ENCODE peak calls at places on chromosomes 6 and 20, in six cellular contexts. One of them, this sample, is unnamed.

GRCh38 chr20:59149678-59150504 is 13.7 kb upstream of the ZNF831 start:
- DNase-seq in activated effector memory CD4-positive, alpha-beta T cell treated with anti-CD3 and anti-CD28 coated beads, Interleukin-2, amount 50 U/mL, for 16 hours: peak
- DNase-seq in mesendoderm: no peak
- DNase-seq in GM13977: no peak
- DNase-seq in NCI-H1105 treated with DMSO at 0.1 percent for 48 hours: no peak
- DNase-seq in thoracic aorta: no peak
- DNase-seq in this sample: no peak

GRCh38 chr6:151241853-151242252 is 2.1 kb downstream of the AKAP12 start:
- DNase-seq in thoracic aorta: no peak
- DNase-seq in NCI-H1105 treated with DMSO at 0.1 percent for 48 hours: no peak
- DNase-seq in GM13977: no peak
- DNase-seq in mesendoderm: no peak
- DNase-seq in activated effector memory CD4-positive, alpha-beta T cell treated with anti-CD3 and anti-CD28 coated beads, Interleukin-2, amount 50 U/mL, for 16 hours: no peak
- DNase-seq in this sample: no peak

GRCh38 chr6:31822038-31822821 is 5.3 kb upstream of the HSPA1B start:
- DNase-seq in thoracic aorta: peak
- DNase-seq in NCI-H1105 treated with DMSO at 0.1 percent for 48 hours: no peak
- DNase-seq in GM13977: peak
- DNase-seq in activated effector memory CD4-positive, alpha-beta T cell treated with anti-CD3 and anti-CD28 coated beads, Interleukin-2, amount 50 U/mL, for 16 hours: peak
- DNase-seq in mesendoderm: peak
- DNase-seq in this sample: peak

GRCh38 chr6:139154885-139155547 is 20.1 kb downstream of the HECA start:
- DNase-seq in thoracic aorta: no peak
- DNase-seq in GM13977: no peak
- DNase-seq in activated effector memory CD4-positive, alpha-beta T cell treated with anti-CD3 and anti-CD28 coated beads, Interleukin-2, amount 50 U/mL, for 16 hours: no peak
- DNase-seq in NCI-H1105 treated with DMSO at 0.1 percent for 48 hours: no peak
- DNase-seq in mesendoderm: no peak
- DNase-seq in this sample: no peak

GRCh38 chr6:140641412-140641811 is 1267.0 kb upstream of the CITED2 start:
- DNase-seq in GM13977: no peak
- DNase-seq in thoracic aorta: no peak
- DNase-seq in mesendoderm: no peak
- DNase-seq in activated effector memory CD4-positive, alpha-beta T cell treated with anti-CD3 and anti-CD28 coated beads, Interleukin-2, amount 50 U/mL, for 16 hours: no peak
- DNase-seq in NCI-H1105 treated with DMSO at 0.1 percent for 48 hours: no peak
- DNase-seq in this sample: no peak

GRCh38 chr6:166784691-166785090 is 157.6 kb upstream of the RPS6KA2 start:
- DNase-seq in NCI-H1105 treated with DMSO at 0.1 percent for 48 hours: no peak
- DNase-seq in GM13977: no peak
- DNase-seq in activated effector memory CD4-positive, alpha-beta T cell treated with anti-CD3 and anti-CD28 coated beads, Interleukin-2, amount 50 U/mL, for 16 hours: no peak
- DNase-seq in thoracic aorta: no peak
- DNase-seq in mesendoderm: no peak
- DNase-seq in this sample: no peak

GRCh38 chr6:144087789-144088426 is 7.5 kb downstream of the SF3B5 start:
- DNase-seq in NCI-H1105 treated with DMSO at 0.1 percent for 48 hours: no peak
- DNase-seq in mesendoderm: peak
- DNase-seq in GM13977: no peak
- DNase-seq in activated effector memory CD4-positive, alpha-beta T cell treated with anti-CD3 and anti-CD28 coated beads, Interleukin-2, amount 50 U/mL, for 16 hours: no peak
- DNase-seq in thoracic aorta: no peak
- DNase-seq in this sample: no peak

GRCh38 chr6:44662461-44663121 is 275.1 kb downstream of the CDC5L start:
- DNase-seq in mesendoderm: peak
- DNase-seq in GM13977: no peak
- DNase-seq in NCI-H1105 treated with DMSO at 0.1 percent for 48 hours: no peak
- DNase-seq in thoracic aorta: no peak
- DNase-seq in activated effector memory CD4-positive, alpha-beta T cell treated with anti-CD3 and anti-CD28 coated beads, Interleukin-2, amount 50 U/mL, for 16 hours: no peak
- DNase-seq in this sample: no peak

GRCh38 chr6:124076336-124077048 is 272.8 kb downstream of the NKAIN2 start:
- DNase-seq in activated effector memory CD4-positive, alpha-beta T cell treated with anti-CD3 and anti-CD28 coated beads, Interleukin-2, amount 50 U/mL, for 16 hours: no peak
- DNase-seq in mesendoderm: no peak
- DNase-seq in GM13977: no peak
- DNase-seq in thoracic aorta: no peak
- DNase-seq in NCI-H1105 treated with DMSO at 0.1 percent for 48 hours: peak
- DNase-seq in this sample: no peak

GRCh38 chr6:151024597-151024996 is 159.1 kb downstream of the MTHFD1L start:
- DNase-seq in thoracic aorta: peak
- DNase-seq in GM13977: no peak
- DNase-seq in activated effector memory CD4-positive, alpha-beta T cell treated with anti-CD3 and anti-CD28 coated beads, Interleukin-2, amount 50 U/mL, for 16 hours: no peak
- DNase-seq in NCI-H1105 treated with DMSO at 0.1 percent for 48 hours: no peak
- DNase-seq in mesendoderm: no peak
- DNase-seq in this sample: peak

GRCh38 chr6:170136541-170137175 is 154.2 kb downstream of the DLL1 start:
- DNase-seq in NCI-H1105 treated with DMSO at 0.1 percent for 48 hours: no peak
- DNase-seq in GM13977: no peak
- DNase-seq in thoracic aorta: no peak
- DNase-seq in activated effector memory CD4-positive, alpha-beta T cell treated with anti-CD3 and anti-CD28 coated beads, Interleukin-2, amount 50 U/mL, for 16 hours: peak
- DNase-seq in mesendoderm: no peak
- DNase-seq in this sample: peak

GRCh38 chr6:9502991-9503761 is 911.7 kb downstream of the TFAP2A start:
- DNase-seq in NCI-H1105 treated with DMSO at 0.1 percent for 48 hours: no peak
- DNase-seq in mesendoderm: peak
- DNase-seq in GM13977: no peak
- DNase-seq in activated effector memory CD4-positive, alpha-beta T cell treated with anti-CD3 and anti-CD28 coated beads, Interleukin-2, amount 50 U/mL, for 16 hours: no peak
- DNase-seq in thoracic aorta: no peak
- DNase-seq in this sample: no peak

GRCh38 chr6:71228461-71229041 is 60.1 kb upstream of the OGFRL1 start:
- DNase-seq in GM13977: no peak
- DNase-seq in thoracic aorta: no peak
- DNase-seq in NCI-H1105 treated with DMSO at 0.1 percent for 48 hours: no peak
- DNase-seq in mesendoderm: no peak
- DNase-seq in activated effector memory CD4-positive, alpha-beta T cell treated with anti-CD3 and anti-CD28 coated beads, Interleukin-2, amount 50 U/mL, for 16 hours: no peak
- DNase-seq in this sample: no peak

GRCh38 chr6:24540197-24540596 is 45.4 kb downstream of the ALDH5A1 start:
- DNase-seq in thoracic aorta: no peak
- DNase-seq in activated effector memory CD4-positive, alpha-beta T cell treated with anti-CD3 and anti-CD28 coated beads, Interleukin-2, amount 50 U/mL, for 16 hours: no peak
- DNase-seq in mesendoderm: no peak
- DNase-seq in NCI-H1105 treated with DMSO at 0.1 percent for 48 hours: no peak
- DNase-seq in GM13977: no peak
- DNase-seq in this sample: no peak

GRCh38 chr20:58201616-58202015 is 26.8 kb downstream of the ANKRD60 start:
- DNase-seq in thoracic aorta: no peak
- DNase-seq in NCI-H1105 treated with DMSO at 0.1 percent for 48 hours: no peak
- DNase-seq in activated effector memory CD4-positive, alpha-beta T cell treated with anti-CD3 and anti-CD28 coated beads, Interleukin-2, amount 50 U/mL, for 16 hours: no peak
- DNase-seq in GM13977: no peak
- DNase-seq in mesendoderm: no peak
- DNase-seq in this sample: no peak

GRCh38 chr20:14881518-14881917 is 544.1 kb upstream of the FLRT3 start:
- DNase-seq in mesendoderm: no peak
- DNase-seq in GM13977: no peak
- DNase-seq in activated effector memory CD4-positive, alpha-beta T cell treated with anti-CD3 and anti-CD28 coated beads, Interleukin-2, amount 50 U/mL, for 16 hours: no peak
- DNase-seq in thoracic aorta: no peak
- DNase-seq in NCI-H1105 treated with DMSO at 0.1 percent for 48 hours: no peak
- DNase-seq in this sample: no peak

GRCh38 chr6:37005061-37005810 is at the start of gene FGD2:
- DNase-seq in mesendoderm: no peak
- DNase-seq in activated effector memory CD4-positive, alpha-beta T cell treated with anti-CD3 and anti-CD28 coated beads, Interleukin-2, amount 50 U/mL, for 16 hours: no peak
- DNase-seq in GM13977: peak
- DNase-seq in NCI-H1105 treated with DMSO at 0.1 percent for 48 hours: no peak
- DNase-seq in thoracic aorta: no peak
- DNase-seq in this sample: no peak

GRCh38 chr6:127515794-127516675 is 3.1 kb downstream of the MTCL3 start:
- DNase-seq in GM13977: peak
- DNase-seq in activated effector memory CD4-positive, alpha-beta T cell treated with anti-CD3 and anti-CD28 coated beads, Interleukin-2, amount 50 U/mL, for 16 hours: peak
- DNase-seq in mesendoderm: peak
- DNase-seq in NCI-H1105 treated with DMSO at 0.1 percent for 48 hours: peak
- DNase-seq in thoracic aorta: no peak
- DNase-seq in this sample: no peak

GRCh38 chr20:16974855-16975162 is 226.7 kb downstream of the OTOR start:
- DNase-seq in activated effector memory CD4-positive, alpha-beta T cell treated with anti-CD3 and anti-CD28 coated beads, Interleukin-2, amount 50 U/mL, for 16 hours: no peak
- DNase-seq in thoracic aorta: no peak
- DNase-seq in NCI-H1105 treated with DMSO at 0.1 percent for 48 hours: no peak
- DNase-seq in GM13977: no peak
- DNase-seq in mesendoderm: no peak
- DNase-seq in this sample: no peak

GRCh38 chr20:11585752-11586352 is 331.8 kb upstream of the BTBD3 start:
- DNase-seq in NCI-H1105 treated with DMSO at 0.1 percent for 48 hours: peak
- DNase-seq in mesendoderm: peak
- DNase-seq in thoracic aorta: no peak
- DNase-seq in GM13977: no peak
- DNase-seq in activated effector memory CD4-positive, alpha-beta T cell treated with anti-CD3 and anti-CD28 coated beads, Interleukin-2, amount 50 U/mL, for 16 hours: no peak
- DNase-seq in this sample: no peak

GRCh38 chr6:3310710-3311109 is 52.0 kb downstream of the PSMG4 start:
- DNase-seq in GM13977: no peak
- DNase-seq in mesendoderm: no peak
- DNase-seq in thoracic aorta: no peak
- DNase-seq in NCI-H1105 treated with DMSO at 0.1 percent for 48 hours: peak
- DNase-seq in activated effector memory CD4-positive, alpha-beta T cell treated with anti-CD3 and anti-CD28 coated beads, Interleukin-2, amount 50 U/mL, for 16 hours: no peak
- DNase-seq in this sample: no peak

GRCh38 chr20:1905693-1906092 is 10.5 kb downstream of the SIRPA start:
- DNase-seq in thoracic aorta: no peak
- DNase-seq in mesendoderm: no peak
- DNase-seq in GM13977: no peak
- DNase-seq in NCI-H1105 treated with DMSO at 0.1 percent for 48 hours: no peak
- DNase-seq in activated effector memory CD4-positive, alpha-beta T cell treated with anti-CD3 and anti-CD28 coated beads, Interleukin-2, amount 50 U/mL, for 16 hours: no peak
- DNase-seq in this sample: no peak

GRCh38 chr20:58078741-58079522 is 149.5 kb downstream of the ANKRD60 start:
- DNase-seq in activated effector memory CD4-positive, alpha-beta T cell treated with anti-CD3 and anti-CD28 coated beads, Interleukin-2, amount 50 U/mL, for 16 hours: no peak
- DNase-seq in thoracic aorta: no peak
- DNase-seq in GM13977: no peak
- DNase-seq in NCI-H1105 treated with DMSO at 0.1 percent for 48 hours: no peak
- DNase-seq in mesendoderm: no peak
- DNase-seq in this sample: peak

This sample was measured in coronary artery.